ENCODE peak calls at places on chromosomes 1 and 21, in six cellular contexts. One of them, this sample, is unnamed.

GRCh38 chr1:26721669-26722355 is 26.0 kb downstream of the ARID1A start:
- DNase-seq in NCI-H345: no peak
- DNase-seq in COR-L47: no peak
- DNase-seq in mesenchymal stem cell: no peak
- DNase-seq in K562: peak
- DNase-seq in stimulated activated CD8-positive, alpha-beta memory T cell treated with anti-CD3 and anti-CD28 coated beads, Interleukin-15, amount 100 ng/mL, for 24 hours: no peak
- DNase-seq in this sample: no peak

GRCh38 chr1:212930986-212931678 is 19.2 kb upstream of the VASH2 start:
- DNase-seq in NCI-H345: no peak
- DNase-seq in COR-L47: no peak
- DNase-seq in mesenchymal stem cell: no peak
- DNase-seq in K562: no peak
- DNase-seq in stimulated activated CD8-positive, alpha-beta memory T cell treated with anti-CD3 and anti-CD28 coated beads, Interleukin-15, amount 100 ng/mL, for 24 hours: no peak
- DNase-seq in this sample: no peak

GRCh38 chr1:6197746-6198427 is 1.5 kb downstream of the RPL22 start:
- DNase-seq in NCI-H345: no peak
- DNase-seq in COR-L47: no peak
- DNase-seq in mesenchymal stem cell: peak
- DNase-seq in K562: no peak
- DNase-seq in stimulated activated CD8-positive, alpha-beta memory T cell treated with anti-CD3 and anti-CD28 coated beads, Interleukin-15, amount 100 ng/mL, for 24 hours: no peak
- DNase-seq in this sample: no peak

GRCh38 chr1:927741-928140 is 4.0 kb downstream of the SAMD11 start:
- DNase-seq in NCI-H345: no peak
- DNase-seq in COR-L47: no peak
- DNase-seq in mesenchymal stem cell: no peak
- DNase-seq in K562: no peak
- DNase-seq in stimulated activated CD8-positive, alpha-beta memory T cell treated with anti-CD3 and anti-CD28 coated beads, Interleukin-15, amount 100 ng/mL, for 24 hours: no peak
- DNase-seq in this sample: no peak

GRCh38 chr1:182842265-182842664 is 3.1 kb downstream of the DHX9 start:
- DNase-seq in NCI-H345: no peak
- DNase-seq in COR-L47: no peak
- DNase-seq in mesenchymal stem cell: no peak
- DNase-seq in K562: no peak
- DNase-seq in stimulated activated CD8-positive, alpha-beta memory T cell treated with anti-CD3 and anti-CD28 coated beads, Interleukin-15, amount 100 ng/mL, for 24 hours: no peak
- DNase-seq in this sample: no peak

GRCh38 chr1:12184008-12184681 is 17.4 kb downstream of the TNFRSF1B start:
- DNase-seq in NCI-H345: no peak
- DNase-seq in COR-L47: no peak
- DNase-seq in mesenchymal stem cell: peak
- DNase-seq in K562: peak
- DNase-seq in stimulated activated CD8-positive, alpha-beta memory T cell treated with anti-CD3 and anti-CD28 coated beads, Interleukin-15, amount 100 ng/mL, for 24 hours: no peak
- DNase-seq in this sample: no peak

GRCh38 chr1:77024500-77024899 is 157.2 kb downstream of the ST6GALNAC5 start:
- DNase-seq in NCI-H345: no peak
- DNase-seq in COR-L47: no peak
- DNase-seq in mesenchymal stem cell: no peak
- DNase-seq in K562: no peak
- DNase-seq in stimulated activated CD8-positive, alpha-beta memory T cell treated with anti-CD3 and anti-CD28 coated beads, Interleukin-15, amount 100 ng/mL, for 24 hours: no peak
- DNase-seq in this sample: no peak

GRCh38 chr1:186187601-186188000 is 187.5 kb downstream of the TPR start:
- DNase-seq in NCI-H345: no peak
- DNase-seq in COR-L47: no peak
- DNase-seq in mesenchymal stem cell: no peak
- DNase-seq in K562: no peak
- DNase-seq in stimulated activated CD8-positive, alpha-beta memory T cell treated with anti-CD3 and anti-CD28 coated beads, Interleukin-15, amount 100 ng/mL, for 24 hours: no peak
- DNase-seq in this sample: no peak

GRCh38 chr1:34164510-34165381 is at the start of gene CSMD2:
- DNase-seq in NCI-H345: peak
- DNase-seq in COR-L47: peak
- DNase-seq in mesenchymal stem cell: peak
- DNase-seq in K562: no peak
- DNase-seq in stimulated activated CD8-positive, alpha-beta memory T cell treated with anti-CD3 and anti-CD28 coated beads, Interleukin-15, amount 100 ng/mL, for 24 hours: no peak
- DNase-seq in this sample: no peak

GRCh38 chr1:63975447-63975846 is 201.6 kb downstream of the ROR1 start:
- DNase-seq in NCI-H345: no peak
- DNase-seq in COR-L47: peak
- DNase-seq in mesenchymal stem cell: no peak
- DNase-seq in K562: no peak
- DNase-seq in stimulated activated CD8-positive, alpha-beta memory T cell treated with anti-CD3 and anti-CD28 coated beads, Interleukin-15, amount 100 ng/mL, for 24 hours: no peak
- DNase-seq in this sample: no peak

GRCh38 chr1:205913451-205914204 is 29.6 kb downstream of the SLC26A9 start:
- DNase-seq in NCI-H345: no peak
- DNase-seq in COR-L47: no peak
- DNase-seq in mesenchymal stem cell: no peak
- DNase-seq in K562: no peak
- DNase-seq in stimulated activated CD8-positive, alpha-beta memory T cell treated with anti-CD3 and anti-CD28 coated beads, Interleukin-15, amount 100 ng/mL, for 24 hours: no peak
- DNase-seq in this sample: no peak

GRCh38 chr1:115437146-115437639 is 99.1 kb upstream of the NGF start:
- DNase-seq in NCI-H345: no peak
- DNase-seq in COR-L47: peak
- DNase-seq in mesenchymal stem cell: no peak
- DNase-seq in K562: no peak
- DNase-seq in stimulated activated CD8-positive, alpha-beta memory T cell treated with anti-CD3 and anti-CD28 coated beads, Interleukin-15, amount 100 ng/mL, for 24 hours: no peak
- DNase-seq in this sample: no peak

GRCh38 chr1:3632298-3632697 is 7.5 kb downstream of the TPRG1L start:
- DNase-seq in NCI-H345: no peak
- DNase-seq in COR-L47: no peak
- DNase-seq in mesenchymal stem cell: no peak
- DNase-seq in K562: no peak
- DNase-seq in stimulated activated CD8-positive, alpha-beta memory T cell treated with anti-CD3 and anti-CD28 coated beads, Interleukin-15, amount 100 ng/mL, for 24 hours: no peak
- DNase-seq in this sample: no peak

GRCh38 chr1:200319143-200319542 is 90.7 kb downstream of the ZNF281 start:
- DNase-seq in NCI-H345: no peak
- DNase-seq in COR-L47: no peak
- DNase-seq in mesenchymal stem cell: no peak
- DNase-seq in K562: no peak
- DNase-seq in stimulated activated CD8-positive, alpha-beta memory T cell treated with anti-CD3 and anti-CD28 coated beads, Interleukin-15, amount 100 ng/mL, for 24 hours: no peak
- DNase-seq in this sample: no peak

GRCh38 chr1:85344256-85344694 is 67.8 kb upstream of the BCL10 start:
- DNase-seq in NCI-H345: no peak
- DNase-seq in COR-L47: peak
- DNase-seq in mesenchymal stem cell: peak
- DNase-seq in K562: no peak
- DNase-seq in stimulated activated CD8-positive, alpha-beta memory T cell treated with anti-CD3 and anti-CD28 coated beads, Interleukin-15, amount 100 ng/mL, for 24 hours: no peak
- DNase-seq in this sample: no peak

GRCh38 chr1:161013591-161014513 is 7.1 kb downstream of the F11R start:
- DNase-seq in NCI-H345: no peak
- DNase-seq in COR-L47: no peak
- DNase-seq in mesenchymal stem cell: peak
- DNase-seq in K562: peak
- DNase-seq in stimulated activated CD8-positive, alpha-beta memory T cell treated with anti-CD3 and anti-CD28 coated beads, Interleukin-15, amount 100 ng/mL, for 24 hours: peak
- DNase-seq in this sample: no peak

GRCh38 chr1:183778568-183779433 is 26.1 kb upstream of the RGL1 start:
- DNase-seq in NCI-H345: peak
- DNase-seq in COR-L47: no peak
- DNase-seq in mesenchymal stem cell: no peak
- DNase-seq in K562: no peak
- DNase-seq in stimulated activated CD8-positive, alpha-beta memory T cell treated with anti-CD3 and anti-CD28 coated beads, Interleukin-15, amount 100 ng/mL, for 24 hours: no peak
- DNase-seq in this sample: no peak

GRCh38 chr1:54118704-54119103 is 34.1 kb downstream of the CDCP2 start:
- DNase-seq in NCI-H345: no peak
- DNase-seq in COR-L47: no peak
- DNase-seq in mesenchymal stem cell: peak
- DNase-seq in K562: no peak
- DNase-seq in stimulated activated CD8-positive, alpha-beta memory T cell treated with anti-CD3 and anti-CD28 coated beads, Interleukin-15, amount 100 ng/mL, for 24 hours: no peak
- DNase-seq in this sample: no peak

GRCh38 chr1:185444651-185445050 is 127.6 kb upstream of the IVNS1ABP start:
- DNase-seq in NCI-H345: peak
- DNase-seq in COR-L47: no peak
- DNase-seq in mesenchymal stem cell: no peak
- DNase-seq in K562: no peak
- DNase-seq in stimulated activated CD8-positive, alpha-beta memory T cell treated with anti-CD3 and anti-CD28 coated beads, Interleukin-15, amount 100 ng/mL, for 24 hours: no peak
- DNase-seq in this sample: no peak

GRCh38 chr21:41399401-41399800 is 26.6 kb upstream of the MX1 start:
- DNase-seq in NCI-H345: no peak
- DNase-seq in COR-L47: no peak
- DNase-seq in mesenchymal stem cell: no peak
- DNase-seq in K562: no peak
- DNase-seq in stimulated activated CD8-positive, alpha-beta memory T cell treated with anti-CD3 and anti-CD28 coated beads, Interleukin-15, amount 100 ng/mL, for 24 hours: no peak
- DNase-seq in this sample: no peak

GRCh38 chr1:7902478-7903084 is 38.1 kb downstream of the TNFRSF9 start:
- DNase-seq in NCI-H345: peak
- DNase-seq in COR-L47: peak
- DNase-seq in mesenchymal stem cell: peak
- DNase-seq in K562: peak
- DNase-seq in stimulated activated CD8-positive, alpha-beta memory T cell treated with anti-CD3 and anti-CD28 coated beads, Interleukin-15, amount 100 ng/mL, for 24 hours: peak
- DNase-seq in this sample: no peak

GRCh38 chr1:156387899-156388813 is 19.1 kb downstream of the RHBG start:
- DNase-seq in NCI-H345: no peak
- DNase-seq in COR-L47: no peak
- DNase-seq in mesenchymal stem cell: no peak
- DNase-seq in K562: no peak
- DNase-seq in stimulated activated CD8-positive, alpha-beta memory T cell treated with anti-CD3 and anti-CD28 coated beads, Interleukin-15, amount 100 ng/mL, for 24 hours: no peak
- DNase-seq in this sample: no peak

GRCh38 chr1:230815277-230815676 is 53.0 kb downstream of the C1orf198 start:
- DNase-seq in NCI-H345: no peak
- DNase-seq in COR-L47: no peak
- DNase-seq in mesenchymal stem cell: no peak
- DNase-seq in K562: no peak
- DNase-seq in stimulated activated CD8-positive, alpha-beta memory T cell treated with anti-CD3 and anti-CD28 coated beads, Interleukin-15, amount 100 ng/mL, for 24 hours: no peak
- DNase-seq in this sample: no peak

GRCh38 chr1:58162952-58163550 is 383.5 kb downstream of the OMA1 start:
- DNase-seq in NCI-H345: peak
- DNase-seq in COR-L47: peak
- DNase-seq in mesenchymal stem cell: peak
- DNase-seq in K562: peak
- DNase-seq in stimulated activated CD8-positive, alpha-beta memory T cell treated with anti-CD3 and anti-CD28 coated beads, Interleukin-15, amount 100 ng/mL, for 24 hours: no peak
- DNase-seq in this sample: no peak

GRCh38 chr1:72122099-72122893 is 160.0 kb downstream of the NEGR1 start:
- DNase-seq in NCI-H345: no peak
- DNase-seq in COR-L47: no peak
- DNase-seq in mesenchymal stem cell: peak
- DNase-seq in K562: no peak
- DNase-seq in stimulated activated CD8-positive, alpha-beta memory T cell treated with anti-CD3 and anti-CD28 coated beads, Interleukin-15, amount 100 ng/mL, for 24 hours: no peak
- DNase-seq in this sample: no peak

GRCh38 chr1:242209063-242209462 is 210.2 kb upstream of the MAP1LC3C start:
- DNase-seq in NCI-H345: no peak
- DNase-seq in COR-L47: no peak
- DNase-seq in mesenchymal stem cell: no peak
- DNase-seq in K562: no peak
- DNase-seq in stimulated activated CD8-positive, alpha-beta memory T cell treated with anti-CD3 and anti-CD28 coated beads, Interleukin-15, amount 100 ng/mL, for 24 hours: no peak
- DNase-seq in this sample: no peak

GRCh38 chr1:46246548-46247432 is 773 bp upstream of the RAD54L start:
- DNase-seq in NCI-H345: peak
- DNase-seq in COR-L47: peak
- DNase-seq in mesenchymal stem cell: peak
- DNase-seq in K562: peak
- DNase-seq in stimulated activated CD8-positive, alpha-beta memory T cell treated with anti-CD3 and anti-CD28 coated beads, Interleukin-15, amount 100 ng/mL, for 24 hours: peak
- DNase-seq in this sample: peak

GRCh38 chr21:33080776-33081175 is 10.8 kb downstream of the OLIG1 start:
- DNase-seq in NCI-H345: no peak
- DNase-seq in COR-L47: no peak
- DNase-seq in mesenchymal stem cell: no peak
- DNase-seq in K562: no peak
- DNase-seq in stimulated activated CD8-positive, alpha-beta memory T cell treated with anti-CD3 and anti-CD28 coated beads, Interleukin-15, amount 100 ng/mL, for 24 hours: no peak
- DNase-seq in this sample: no peak

GRCh38 chr1:161180643-161181042 is 3.3 kb upstream of the B4GALT3 start:
- DNase-seq in NCI-H345: no peak
- DNase-seq in COR-L47: no peak
- DNase-seq in mesenchymal stem cell: no peak
- DNase-seq in K562: peak
- DNase-seq in stimulated activated CD8-positive, alpha-beta memory T cell treated with anti-CD3 and anti-CD28 coated beads, Interleukin-15, amount 100 ng/mL, for 24 hours: no peak
- DNase-seq in this sample: no peak

GRCh38 chr1:84078108-84078823 is 65.8 kb upstream of the PRKACB start:
- DNase-seq in NCI-H345: peak
- DNase-seq in COR-L47: peak
- DNase-seq in mesenchymal stem cell: peak
- DNase-seq in K562: peak
- DNase-seq in stimulated activated CD8-positive, alpha-beta memory T cell treated with anti-CD3 and anti-CD28 coated beads, Interleukin-15, amount 100 ng/mL, for 24 hours: no peak
- DNase-seq in this sample: no peak

This sample was measured in activated gamma-delta T cell.